ENCODE peak calls at places on chromosome 1, in nine cellular contexts. L is left ventricle myocardium inferior, H is AG04450, O is NB4, P is sigmoid colon, J is fibroblast of pulmonary artery, W is epithelial cell of proximal tubule, V is lower leg skin, X is lung. M is an unnamed sample.

GRCh38 chr1:60388092-60388987 is 314.8 kb upstream of the C1orf87 start:
- DNase-seq in J (peak; percentile 86), P (no peak), L (no peak), W (no peak), H (no peak), V (no peak), X (no peak), O (no peak), M (peak; percentile 30)

GRCh38 chr1:212928323-212929281 is 21.7 kb upstream of the VASH2 start:
- DNase-seq in V (no peak), L (no peak), X (no peak), J (peak; percentile 16), P (no peak), O (no peak), H (no peak), W (no peak), M (peak; percentile 16)

GRCh38 chr1:51627672-51628071 is 10.8 kb downstream of the OSBPL9 start:
- DNase-seq in W (no peak), L (no peak), V (no peak), H (no peak), J (peak; percentile 78), P (no peak), O (peak; percentile 61), X (no peak), M (peak; percentile 66)

GRCh38 chr1:201696217-201696761 is 132.7 kb upstream of the IPO9 start:
- DNase-seq in P (peak; percentile 96), V (peak; percentile 96), X (peak; percentile 47), L (peak; percentile 92), O (no peak), J (peak; percentile 94), W (no peak), H (peak; percentile 63), M (peak; percentile 74)

GRCh38 chr1:81545734-81546133 is 255.0 kb upstream of the ADGRL2 start:
- DNase-seq in X (no peak), H (no peak), V (no peak), P (no peak), J (no peak), L (no peak), O (no peak), W (no peak), M (no peak)

GRCh38 chr1:155396874-155397476 is 76.3 kb downstream of the RUSC1 start:
- DNase-seq in V (no peak), X (peak; percentile 67), J (no peak), W (no peak), L (no peak), H (no peak), O (no peak), P (no peak), M (no peak)

GRCh38 chr1:226332947-226333346 is 24.0 kb upstream of the LIN9 start:
- DNase-seq in V (no peak), H (no peak), O (no peak), J (no peak), W (no peak), X (no peak), P (no peak), L (no peak), M (no peak)

GRCh38 chr1:212794561-212795014 is 2.9 kb downstream of the TATDN3 start:
- DNase-seq in H (no peak), J (peak; percentile 50), W (no peak), L (no peak), X (no peak), P (no peak), V (no peak), O (peak; percentile 88), M (no peak)

GRCh38 chr1:198655464-198656121 is 16.8 kb downstream of the PTPRC start:
- DNase-seq in P (no peak), L (no peak), W (peak; percentile 44), H (no peak), V (no peak), X (no peak), J (no peak), O (peak; percentile 56), M (no peak)

GRCh38 chr1:198651685-198652400 is 13.0 kb downstream of the PTPRC start:
- DNase-seq in J (no peak), L (no peak), O (peak; percentile 55), V (no peak), P (no peak), H (no peak), X (no peak), W (no peak), M (no peak)

GRCh38 chr1:198656500-198656932 is 17.7 kb downstream of the PTPRC start:
- DNase-seq in V (no peak), P (peak; percentile 67), H (no peak), L (no peak), J (peak; percentile 24), O (peak; percentile 91), X (no peak), W (no peak), M (peak; percentile 13)

GRCh38 chr1:198650506-198650905 is 11.7 kb downstream of the PTPRC start:
- DNase-seq in J (no peak), P (no peak), H (no peak), O (no peak), W (no peak), L (no peak), X (no peak), V (no peak), M (no peak)

DNA sequence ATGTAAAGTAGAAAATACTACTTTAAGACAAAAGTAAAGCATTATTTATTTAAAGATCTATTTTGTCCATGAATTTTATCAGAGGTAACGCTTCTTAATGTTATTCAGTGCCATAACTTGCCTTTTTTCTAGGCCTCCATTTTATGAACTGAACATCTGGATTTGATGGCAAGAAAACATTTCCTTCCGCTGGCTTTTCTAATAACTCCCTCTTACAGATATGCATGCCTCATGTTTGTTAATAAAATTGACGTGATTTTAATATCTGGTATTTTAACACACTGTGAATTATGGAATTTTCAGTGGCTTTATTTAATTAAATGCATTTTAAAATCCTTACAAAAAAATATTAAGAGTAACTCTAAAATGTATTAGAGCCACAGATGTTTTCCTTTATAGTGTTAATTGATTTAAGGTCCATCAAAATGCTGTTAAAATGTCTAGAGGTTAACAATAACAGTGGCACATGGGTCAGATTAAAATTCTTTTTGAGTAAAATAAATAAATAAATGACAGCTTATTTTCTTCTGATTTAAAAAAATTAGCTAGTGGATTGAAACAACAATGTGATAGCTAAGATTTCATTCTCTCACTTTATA is 15.1 kb downstream of the PTPRC start:
- DNase-seq in X (no peak), H (no peak), P (no peak), V (no peak), O (no peak), L (no peak), W (no peak), J (no peak), M (no peak)
- H3K4me3 ChIP-seq in X (no peak overlapping the region), H (no peak overlapping the region), P (no peak overlapping the region), V (no peak overlapping the region), O (no peak overlapping the region), L (no peak overlapping the region), W (no peak overlapping the region), J (no peak overlapping the region), M (no peak overlapping the region)

GRCh38 chr1:17575786-17576584 is 36.5 kb downstream of the ARHGEF10L start:
- DNase-seq in J (no peak), P (no peak), V (no peak), H (no peak), L (no peak), X (no peak), W (no peak), O (no peak), M (no peak)

GRCh38 chr1:17577907-17578297 is 38.4 kb downstream of the ARHGEF10L start:
- DNase-seq in J (no peak), L (no peak), P (no peak), V (no peak), H (no peak), O (no peak), W (no peak), X (no peak), M (no peak)

GRCh38 chr1:17572264-17572985 is 32.9 kb downstream of the ARHGEF10L start:
- DNase-seq in H (no peak), J (no peak), V (no peak), X (no peak), O (no peak), W (no peak), P (no peak), L (no peak), M (no peak)

GRCh38 chr1:17573518-17574041 is 34.1 kb downstream of the ARHGEF10L start:
- DNase-seq in V (no peak), X (no peak), W (no peak), O (no peak), J (no peak), L (no peak), H (no peak), P (no peak), M (no peak)

GRCh38 chr1:17574502-17574901 is 35.0 kb downstream of the ARHGEF10L start:
- DNase-seq in P (no peak), L (no peak), X (no peak), J (no peak), O (no peak), V (no peak), H (no peak), W (no peak), M (no peak)
- TF ChIP-seq CTCF in P (no peak), L (peak; percentile 35), X (no peak), J (peak; percentile 24), O (no peak), V (no peak), H (peak; percentile 14), W (peak; percentile 45), M (peak; percentile 29)

GRCh38 chr1:194052514-194053333 is 866.3 kb upstream of the B3GALT2 start:
- DNase-seq in J (no peak), V (no peak), O (no peak), W (peak; percentile 15), L (no peak), H (no peak), P (no peak), X (no peak), M (no peak)

GRCh38 chr1:194055545-194055944 is 869.1 kb upstream of the B3GALT2 start:
- DNase-seq in X (no peak), V (no peak), W (no peak), P (no peak), L (no peak), O (no peak), J (no peak), H (no peak), M (no peak)

DNA sequence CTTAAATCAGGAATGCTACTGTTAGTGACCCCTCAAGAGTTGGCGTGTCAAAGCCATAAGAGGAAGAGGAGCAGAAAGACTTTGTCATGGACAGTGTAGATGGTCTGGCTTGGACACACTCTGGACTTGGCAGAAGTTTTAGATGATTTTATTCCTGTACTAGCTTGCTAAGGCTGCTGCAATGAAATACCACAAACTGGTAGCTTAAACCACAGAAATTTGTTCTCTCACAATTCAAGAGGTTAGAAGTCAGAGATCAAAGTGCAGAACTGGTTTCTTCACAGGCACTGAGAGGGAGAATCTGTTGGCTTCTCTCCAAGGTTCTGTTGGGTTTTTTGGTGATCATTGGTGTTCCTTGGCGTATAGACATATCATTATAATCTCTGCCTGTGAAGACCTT is 869.8 kb upstream of the B3GALT2 start:
- DNase-seq in J (no peak), L (no peak), O (no peak), V (no peak), P (no peak), X (no peak), H (no peak), W (no peak), M (no peak)
- H3K4me3 ChIP-seq in J (no peak overlapping the region), L (no peak overlapping the region), O (no peak overlapping the region), V (no peak overlapping the region), P (no peak overlapping the region), X (no peak overlapping the region), H (no peak overlapping the region), W (no peak overlapping the region), M (no peak overlapping the region)

DNA sequence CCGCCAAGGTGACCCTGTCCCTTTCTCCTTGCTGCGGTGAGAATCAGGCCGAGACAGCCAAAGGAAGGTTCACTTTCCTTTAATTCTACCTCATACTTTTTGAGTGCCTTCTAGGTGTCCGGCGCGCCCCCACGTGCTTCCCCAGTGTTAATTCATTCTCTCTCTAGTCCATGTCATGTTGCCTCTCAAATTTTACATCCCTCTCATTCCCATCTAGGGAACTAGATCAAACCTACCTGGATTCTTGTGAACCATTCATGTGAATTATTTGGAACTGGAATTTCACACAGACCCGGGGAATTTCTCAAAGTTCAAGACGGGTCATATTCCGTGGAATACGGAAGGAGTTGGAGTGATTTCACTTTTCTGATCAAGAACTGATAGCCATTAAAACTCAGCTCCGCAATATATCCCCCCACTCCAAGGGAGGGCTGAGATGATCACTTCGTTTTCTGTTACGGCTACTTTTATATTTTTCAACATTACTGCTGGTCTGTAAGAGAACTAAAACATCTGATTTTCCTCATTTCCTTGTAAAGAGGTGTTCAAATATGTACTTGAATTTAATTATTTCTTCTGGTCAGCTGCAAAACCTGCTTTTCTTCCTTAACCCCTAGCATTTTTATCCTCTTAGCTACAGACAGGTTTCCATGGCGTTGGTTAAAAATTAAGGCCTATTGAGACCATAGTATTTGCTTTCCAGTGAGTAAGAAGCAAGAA is 1.0 kb upstream of the ENO1 start:
- DNase-seq in L (peak; percentile 69), X (no peak), O (no peak), P (peak; percentile 81), V (no peak), H (no peak), W (no peak), J (no peak), M (peak; percentile 60)
- TF ChIP-seq CTCF in L (no peak), X (no peak), O (no peak), P (no peak), V (no peak), H (peak; percentile 13), W (peak; percentile 28), J (no peak), M (peak; percentile 20)

M was measured in epithelial cell of esophagus.